ENCODE peak calls at places on chromosomes 7 and 10, in seven cellular contexts. V is substantia nigra, I is kidney glomerular epithelial cell, Z is left ventricle myocardium superior, F is T-helper 9 cell, L is mammary epithelial cell, Y is amniotic stem cell. P is an unnamed sample.

GRCh38 chr7:123199869-123200268 is at the start of gene SLC13A1:
- DNase-seq in Z (no peak), Y (no peak), F (no peak), V (no peak), L (no peak), I (no peak), P (no peak)

GRCh38 chr10:43260911-43261577 is 5.8 kb downstream of the RASGEF1A start:
- DNase-seq in V (no peak), F (no peak), I (no peak), Z (no peak), Y (no peak), L (no peak), P (no peak)

GRCh38 chr7:1235501-1236131 is 2.9 kb downstream of the UNCX start:
- DNase-seq in L (peak), F (no peak), Z (no peak), I (no peak), Y (no peak), V (no peak), P (no peak)

GRCh38 chr10:58266003-58266825 is 1.5 kb downstream of the IPMK start:
- DNase-seq in Y (peak), F (no peak), I (peak), Z (no peak), L (peak), V (no peak), P (no peak)

GRCh38 chr10:98344589-98345038 is 70.4 kb downstream of the PYROXD2 start:
- DNase-seq in Z (peak), Y (no peak), F (no peak), V (no peak), I (no peak), L (no peak), P (peak)

GRCh38 chr10:73731588-73732375 is 12.4 kb upstream of the SEC24C start:
- DNase-seq in F (no peak), V (no peak), Z (peak), Y (no peak), L (no peak), I (no peak), P (no peak)

GRCh38 chr10:110443239-110444008 is 54.3 kb upstream of the DUSP5 start:
- DNase-seq in L (no peak), Y (no peak), V (no peak), I (no peak), F (no peak), Z (no peak), P (no peak)

GRCh38 chr7:193538-194256 is 1.3 kb downstream of the FAM20C start:
- DNase-seq in V (peak), Y (no peak), F (no peak), Z (no peak), L (peak), I (no peak), P (no peak)

GRCh38 chr7:19442016-19442785 is 266.6 kb downstream of the POLR1F start:
- DNase-seq in I (no peak), Y (peak), L (peak), V (no peak), F (no peak), Z (no peak), P (no peak)

GRCh38 chr10:3873728-3874461 is 88.9 kb upstream of the KLF6 start:
- DNase-seq in F (no peak), L (peak), V (no peak), I (peak), Y (no peak), Z (no peak), P (no peak)